ENCODE peak calls at places on chromosomes 11 and 22, in ten cellular contexts. N is fibroblast of pulmonary artery, C is neural progenitor cell, V is AG09309, T is retinal pigment epithelial cell, O is tibial nerve, A is epithelial cell of esophagus, G is body of pancreas, L is BE2C, D is transverse colon. W is an unnamed sample.
A peak's percentile ranks its signal among the peaks of the same experiment; 100 is the strongest.

GRCh38 chr11:104024572-104024971 is 11.9 kb upstream of the DDI1 start:
- DNase-seq in N (no peak), C (no peak), V (no peak), T (no peak), O (no peak), A (no peak), G (no peak), L (no peak), D (no peak), W (no peak)

GRCh38 chr11:27681664-27682063 is 18.6 kb downstream of the BDNF start:
- DNase-seq in N (no peak), C (no peak), V (no peak), T (no peak), O (no peak), A (no peak), G (no peak), L (no peak), D (no peak), W (no peak)

GRCh38 chr11:117584056-117584830 is 212.8 kb downstream of the DSCAML1 start:
- DNase-seq in N (peak; percentile 1), C (no peak), V (no peak), T (no peak), O (no peak), A (no peak), G (no peak), L (no peak), D (no peak), W (no peak)

GRCh38 chr11:1644601-1645356 is 15.2 kb downstream of the KRTAP5-5 start:
- DNase-seq in N (no peak), C (no peak), V (no peak), T (no peak), O (no peak), A (no peak), G (no peak), L (no peak), D (no peak), W (no peak)

GRCh38 chr22:21685164-21685513 is 19.3 kb downstream of the PPIL2 start:
- DNase-seq in N (no peak), C (no peak), V (no peak), T (no peak), O (no peak), A (no peak), G (no peak), L (no peak), D (no peak), W (no peak)

GRCh38 chr11:112321521-112322172 is 61.0 kb upstream of the PLET1 start:
- DNase-seq in N (peak; percentile 92), C (no peak), V (peak; percentile 64), T (peak; percentile 99), O (no peak), A (peak; percentile 99), G (peak; percentile 87), L (no peak), D (peak; percentile 84), W (no peak)

GRCh38 chr22:38786631-38787030 is 7.3 kb downstream of the DNAL4 start:
- DNase-seq in N (no peak), C (no peak), V (no peak), T (no peak), O (no peak), A (no peak), G (no peak), L (no peak), D (no peak), W (no peak)

GRCh38 chr11:43518407-43519165 is 159.9 kb downstream of the TTC17 start:
- DNase-seq in N (no peak), C (no peak), V (no peak), T (no peak), O (no peak), A (peak; percentile 40), G (no peak), L (no peak), D (no peak), W (no peak)

GRCh38 chr11:117828641-117829368 is 4.3 kb upstream of the FXYD2 start:
- DNase-seq in N (peak; percentile 54), C (no peak), V (no peak), T (peak; percentile 47), O (no peak), A (peak; percentile 76), G (peak; percentile 50), L (peak; percentile 79), D (peak; percentile 50), W (peak; percentile 76)

GRCh38 chr11:113553235-113553634 is 78.0 kb upstream of the DRD2 start:
- DNase-seq in N (peak; percentile 89), C (peak; percentile 59), V (peak; percentile 98), T (peak; percentile 56), O (no peak), A (peak; percentile 76), G (no peak), L (no peak), D (no peak), W (no peak)

GRCh38 chr11:69297926-69298777 is 4.2 kb downstream of the MYEOV start:
- DNase-seq in N (peak; percentile 73), C (no peak), V (no peak), T (no peak), O (peak; percentile 54), A (peak; percentile 68), G (peak; percentile 60), L (no peak), D (peak; percentile 85), W (peak; percentile 87)

GRCh38 chr11:8068605-8069221 is 12.3 kb upstream of the TUB start:
- DNase-seq in N (peak; percentile 77), C (no peak), V (no peak), T (peak; percentile 68), O (peak; percentile 62), A (no peak), G (peak; percentile 55), L (peak; percentile 71), D (peak; percentile 20), W (no peak)

GRCh38 chr22:44571566-44572413 is 73.8 kb upstream of the RTL6 start:
- DNase-seq in N (no peak), C (no peak), V (no peak), T (no peak), O (no peak), A (no peak), G (no peak), L (no peak), D (no peak), W (no peak)

DNA sequence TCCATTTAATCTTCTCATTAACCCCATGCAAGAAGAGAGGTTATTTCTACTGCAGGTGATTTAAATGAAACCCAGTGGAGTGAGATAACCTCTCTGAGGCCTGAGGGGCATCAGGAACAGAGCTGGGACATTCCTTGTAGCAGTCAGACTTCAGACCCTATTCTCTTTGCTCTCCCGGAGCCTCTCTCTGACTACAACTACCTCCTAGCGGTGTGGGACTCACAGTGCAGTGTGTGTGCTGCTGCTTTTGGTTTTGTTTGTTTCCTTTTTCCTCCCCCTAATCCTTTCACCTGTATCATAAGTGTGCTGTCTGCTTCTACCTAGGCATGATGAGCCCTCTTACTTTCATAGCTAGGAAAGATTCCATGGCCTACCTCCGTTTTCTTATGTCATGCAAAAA is 769.6 kb downstream of the NTM start:
- DNase-seq in N (no peak), C (peak; percentile 64), V (no peak), T (no peak), O (no peak), A (no peak), G (no peak), L (no peak), D (no peak), W (no peak)
- TF ChIP-seq CTCF in N (peak; percentile 26), C (peak; percentile 51), V (no peak), T (no peak), O (no peak), A (no peak), G (no peak), L (no peak), D (no peak), W (no peak)

GRCh38 chr11:80107415-80107814 is 666.6 kb upstream of the TENM4 start:
- DNase-seq in N (no peak), C (no peak), V (no peak), T (no peak), O (no peak), A (no peak), G (no peak), L (no peak), D (no peak), W (no peak)
- TF ChIP-seq CTCF in N (no peak), C (no peak), V (peak; percentile 5), T (no peak), O (no peak), A (no peak), G (no peak), L (no peak), D (no peak), W (no peak)

DNA sequence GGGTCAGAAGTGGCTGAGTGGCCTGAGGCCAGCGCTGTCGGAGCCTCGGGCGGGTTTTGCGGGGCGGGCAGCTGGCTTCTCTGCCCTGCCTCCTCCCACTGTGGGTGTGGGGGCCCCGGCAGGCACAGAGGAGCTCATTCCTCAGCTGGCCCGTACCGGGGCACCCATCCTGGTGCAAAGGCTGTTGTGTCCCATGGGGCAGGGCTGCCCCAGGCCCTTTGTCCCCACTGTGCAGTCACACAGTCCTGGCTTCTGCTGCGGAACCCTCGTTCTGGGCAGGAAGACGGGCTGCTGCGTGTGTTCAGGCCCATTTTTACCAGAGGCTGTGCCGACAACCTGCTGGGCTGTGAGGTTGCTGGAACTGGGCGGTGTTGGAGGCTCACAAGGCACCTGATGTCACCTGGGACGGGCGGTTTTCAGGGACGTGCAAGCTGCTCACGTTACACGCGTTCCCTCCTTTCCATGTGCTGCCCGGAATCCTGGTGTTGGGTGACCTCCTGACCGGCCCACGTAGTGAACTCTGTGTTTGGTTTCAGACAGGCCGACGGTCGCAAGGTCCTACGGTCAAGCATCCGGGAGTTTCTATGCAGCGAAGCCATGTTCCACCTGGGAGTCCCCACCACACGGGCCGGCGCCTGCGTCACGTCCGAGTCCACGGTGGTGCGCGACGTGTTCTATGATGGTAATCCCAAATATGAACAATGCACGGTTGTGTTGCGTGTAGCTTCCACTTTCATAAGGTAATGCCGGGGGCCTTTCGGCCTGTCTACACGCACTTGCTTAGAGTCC is 5.2 kb downstream of the SELENOO start:
- DNase-seq in N (no peak), C (no peak), V (no peak), T (no peak), O (no peak), A (no peak), G (peak; percentile 13), L (no peak), D (no peak), W (no peak)
- TF ChIP-seq CTCF in N (no peak), C (no peak), V (no peak), T (no peak), O (no peak), A (no peak), G (no peak), L (no peak), D (no peak), W (no peak)

DNA sequence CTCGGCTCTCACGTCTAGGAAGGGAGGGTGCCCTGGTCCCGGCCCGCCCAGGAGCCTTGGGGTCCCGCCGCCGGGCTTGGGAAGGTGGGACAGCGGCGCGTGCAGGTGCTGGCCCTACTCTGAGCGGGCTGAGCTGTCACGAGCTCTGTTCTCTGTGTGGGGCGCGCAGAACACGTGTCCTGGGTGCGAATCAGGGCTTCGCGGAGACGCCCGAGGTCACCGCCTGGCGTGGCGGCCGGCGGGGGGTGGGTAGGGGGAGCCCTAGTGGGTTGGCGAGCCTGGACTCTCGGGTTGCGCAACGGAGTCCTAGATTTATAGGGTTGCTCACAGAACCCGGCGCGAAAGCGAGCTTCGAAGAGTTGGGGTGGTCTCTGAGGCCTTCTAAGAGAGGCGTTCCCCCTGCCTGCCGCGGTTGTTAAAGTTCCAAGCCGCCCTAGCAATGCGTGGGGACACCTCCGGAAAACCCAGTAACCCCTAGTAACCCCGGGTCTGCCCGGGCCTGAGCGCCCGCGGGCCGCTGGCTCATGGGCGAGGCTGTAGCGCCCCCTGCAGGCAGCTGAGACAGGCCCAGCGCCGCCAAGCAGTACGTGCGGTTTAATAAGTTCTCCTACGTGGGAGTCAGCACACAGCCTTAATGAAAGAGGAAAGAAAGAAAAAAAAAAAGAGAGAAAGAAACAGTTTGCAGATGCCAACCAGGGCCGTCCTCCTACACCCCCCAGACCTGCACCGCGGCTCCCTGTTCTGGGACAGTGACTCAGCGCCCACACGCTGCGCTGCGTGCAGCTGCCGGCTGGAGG is 2.7 kb downstream of the ADM start:
- DNase-seq in N (peak; percentile 95), C (peak; percentile 89), V (no peak), T (no peak), O (peak; percentile 67), A (peak; percentile 94), G (peak; percentile 83), L (peak; percentile 71), D (peak; percentile 89), W (peak; percentile 81)
- TF ChIP-seq CTCF in N (peak; percentile 77), C (peak; percentile 100), V (peak; percentile 90), T (peak; percentile 92), O (peak; percentile 97), A (peak; percentile 78), G (peak; percentile 99), L (peak; percentile 77), D (peak; percentile 100), W (peak; percentile 96)